ENCODE peak calls at places on chromosome 7, in five cellular contexts. K is IMR-90, G is HCT116, U is fibroblast of lung, T is endothelial cell of umbilical vein. H is an unnamed sample. For H3K4me1, the result is how much of the 10 kb centered on the place peaks cover.

GRCh38 chr7:81478664-81479063 is 291.2 kb downstream of the HGF start:
- DNase-seq in G (no peak), K (peak), U (no peak), T (no peak), H (no peak)

GRCh38 chr7:151520419-151521229 is 929 bp upstream of the RHEB start:
- DNase-seq in G (no peak), K (no peak), T (no peak), U (no peak), H (peak)

GRCh38 chr7:149147730-149148653 is 739 bp downstream of the ZNF398 start:
- DNase-seq in U (peak), K (peak), T (peak), G (no peak), H (peak)

GRCh38 chr7:36153571-36154097 is 580 bp downstream of the EEPD1 start:
- DNase-seq in U (no peak), K (no peak), T (no peak), G (no peak), H (no peak)

GRCh38 chr7:25856056-25856780 is 295.8 kb upstream of the NFE2L3 start:
- DNase-seq in U (no peak), T (no peak), G (no peak), K (peak), H (no peak)

GRCh38 chr7:27129729-27130539 is 623 bp downstream of the HOXA4 start:
- DNase-seq in T (peak), G (no peak), K (no peak), U (peak), H (peak)

GRCh38 chr7:135414850-135415439 is 95.0 kb downstream of the CNOT4 start:
- DNase-seq in U (peak), T (peak), G (peak), K (peak), H (no peak)

GRCh38 chr7:129947001-129947400 is 5.8 kb downstream of the UBE2H start:
- DNase-seq in K (no peak), U (peak), G (no peak), T (no peak), H (no peak)

GRCh38 chr7:81470084-81470723 is 299.6 kb downstream of the HGF start:
- DNase-seq in U (peak), G (peak), K (peak), T (peak), H (peak)

GRCh38 chr7:137755846-137756685 is 90.7 kb downstream of the DGKI start:
- DNase-seq in G (no peak), U (peak), T (no peak), K (peak), H (no peak)

GRCh38 chr7:144407266-144407931 is 3.9 kb upstream of the NOBOX start:
- DNase-seq in U (no peak), G (no peak), K (no peak), T (no peak), H (no peak)

GRCh38 chr7:116588641-116589594 is 64.1 kb downstream of the CAV1 start:
- DNase-seq in T (peak), U (peak), K (peak), G (peak), H (no peak)

GRCh38 chr7:72919256-72919775 is 5.6 kb upstream of the POM121 start:
- DNase-seq in K (no peak), G (no peak), T (no peak), U (no peak), H (no peak)

GRCh38 chr7:100825760-100826545 is 1.4 kb downstream of the EPHB4 start:
- DNase-seq in K (peak), U (peak), G (no peak), T (peak), H (no peak)

GRCh38 chr7:5001911-5002310 is 42.9 kb upstream of the MMD2 start:
- DNase-seq in T (no peak), G (no peak), K (no peak), U (no peak), H (no peak)

GRCh38 chr7:31253486-31253885 is 87.0 kb downstream of the NEUROD6 start:
- DNase-seq in U (no peak), T (no peak), G (no peak), K (no peak), H (no peak)

GRCh38 chr7:83579740-83580139 is 69.2 kb downstream of the SEMA3E start:
- DNase-seq in T (peak), G (no peak), K (peak), U (peak), H (no peak)

GRCh38 chr7:139897422-139898085 is 68.5 kb downstream of the TBXAS1 start:
- DNase-seq in U (no peak), T (no peak), K (no peak), G (no peak), H (no peak)

GRCh38 chr7:32357535-32358277 is 132.5 kb downstream of the LSM5 start:
- DNase-seq in T (no peak), U (no peak), G (peak), K (no peak), H (no peak)

GRCh38 chr7:4080013-4080412 is 602.1 kb upstream of the FOXK1 start:
- DNase-seq in K (no peak), U (no peak), G (no peak), T (no peak), H (no peak)

GRCh38 chr7:90701771-90702170 is 105.7 kb downstream of the CDK14 start:
- DNase-seq in G (no peak), U (no peak), T (no peak), K (no peak), H (no peak)

GRCh38 chr7:105713488-105714465 is 132.5 kb upstream of the EFCAB10 start:
- DNase-seq in G (no peak), K (no peak), U (no peak), T (no peak), H (no peak)

GRCh38 chr7:2941201-2941859 is 97.2 kb upstream of the GNA12 start:
- DNase-seq in U (no peak), K (no peak), T (no peak), G (no peak), H (peak)

GRCh38 chr7:157474685-157475084 is 137.9 kb downstream of the DNAJB6 start:
- DNase-seq in T (no peak), U (no peak), K (no peak), G (peak), H (no peak)

GRCh38 chr7:21943436-21943835 is 2.3 kb downstream of the CDCA7L start:
- DNase-seq in G (no peak), U (no peak), T (no peak), K (no peak), H (no peak)

GRCh38 chr7:134435161-134435920 is 23.6 kb downstream of the AKR1B1 start:
- DNase-seq in G (no peak), U (peak), K (peak), T (no peak), H (no peak)

GRCh38 chr7:88885131-88885530 is 89.6 kb upstream of the TEX47 start:
- DNase-seq in G (no peak), T (no peak), K (no peak), U (no peak), H (no peak)

GRCh38 chr7:87935373-87935706 is 1.3 kb downstream of the ADAM22 start:
- DNase-seq in T (no peak), K (no peak), G (no peak), U (no peak), H (no peak)

GRCh38 chr7:148084138-148084537 is 506.4 kb upstream of the C7orf33 start:
- DNase-seq in T (no peak), G (peak), U (peak), K (peak), H (no peak)

GRCh38 chr7:79713281-79713680 is 259.8 kb upstream of the MAGI2 start:
- DNase-seq in T (no peak), U (no peak), K (no peak), G (no peak), H (no peak)

GRCh38 chr7:39464350-39465054 is 101.7 kb upstream of the YAE1 start:
- DNase-seq in T (no peak), G (no peak), K (no peak), U (no peak), H (no peak)

GRCh38 chr7:85204496-85204895 is 17.6 kb upstream of the SEMA3D start:
- DNase-seq in U (no peak), G (no peak), T (no peak), K (no peak), H (no peak)

GRCh38 chr7:116271980-116272886 is 61.9 kb downstream of the TES start:
- DNase-seq in U (peak), K (peak), G (peak), T (peak), H (no peak)

GRCh38 chr7:121499526-121500123 is 103.5 kb upstream of the FAM3C start:
- DNase-seq in T (no peak), U (no peak), G (no peak), K (no peak), H (no peak)

GRCh38 chr7:26422761-26423160 is 131.1 kb downstream of the SNX10 start:
- DNase-seq in G (no peak), K (no peak), T (no peak), U (no peak), H (no peak)

GRCh38 chr7:2734084-2734601 is 46.1 kb downstream of the AMZ1 start:
- DNase-seq in G (no peak), U (no peak), K (no peak), T (no peak), H (no peak)

GRCh38 chr7:130069179-130069977 is 956 bp upstream of the KLHDC10 start:
- DNase-seq in K (no peak), G (no peak), U (no peak), T (no peak), H (no peak)

GRCh38 chr7:28041508-28042314 is 138.9 kb downstream of the JAZF1 start:
- DNase-seq in G (peak), U (peak), K (peak), T (no peak), H (no peak)

GRCh38 chr7:47185193-47185592 is 396.7 kb downstream of the TNS3 start:
- DNase-seq in G (no peak), U (no peak), T (no peak), K (no peak), H (no peak)
- H3K9ac ChIP-seq in G (no peak), U (no peak), T (no peak), K (no peak), H (no peak)

GRCh38 chr7:155844019-155844453 is 31.8 kb upstream of the SHH start:
- DNase-seq in U (no peak), T (no peak), K (no peak), G (no peak), H (peak)
- TF ChIP-seq CTCF in U (no peak), T (no peak), K (no peak), G (no peak), H (peak)

GRCh38 chr7:154794147-154794780 is 208.7 kb downstream of the PAXIP1 start:
- DNase-seq in K (no peak), U (no peak), T (no peak), G (no peak), H (peak)

GRCh38 chr7:154789404-154789803 is 213.5 kb downstream of the PAXIP1 start:
- DNase-seq in K (no peak), U (no peak), G (peak), T (no peak), H (no peak)

GRCh38 chr7:154792436-154793055 is 210.4 kb downstream of the PAXIP1 start:
- DNase-seq in G (no peak), T (no peak), U (no peak), K (no peak), H (no peak)

GRCh38 chr7:154795014-154795413 is 207.9 kb downstream of the PAXIP1 start:
- DNase-seq in K (no peak), G (no peak), U (no peak), T (no peak), H (no peak)

DNA sequence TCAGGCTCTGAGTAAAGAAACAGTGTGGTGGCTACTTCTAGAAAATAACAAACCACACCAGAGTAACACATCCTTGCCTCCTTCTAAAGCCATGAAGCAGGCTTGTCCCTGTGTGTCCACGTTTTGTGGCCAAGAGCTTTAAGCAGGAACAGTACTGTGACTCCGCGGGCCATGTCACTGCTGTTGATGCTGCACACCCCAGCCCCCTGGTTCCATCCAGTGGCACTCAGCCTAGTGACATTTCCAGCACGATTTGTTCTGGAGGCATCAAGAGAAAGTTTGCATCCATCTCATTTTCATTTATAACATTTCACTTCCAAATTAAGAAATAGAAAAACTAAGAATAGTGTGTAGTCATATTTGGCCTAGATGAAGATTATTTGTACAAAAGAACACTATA is 211.3 kb downstream of the PAXIP1 start:
- DNase-seq in G (no peak), K (no peak), U (no peak), T (no peak), H (no peak)
- H3K4me1 ChIP-seq in G (under half), K (under half), U (under half), T (under half), H (under half)

DNA sequence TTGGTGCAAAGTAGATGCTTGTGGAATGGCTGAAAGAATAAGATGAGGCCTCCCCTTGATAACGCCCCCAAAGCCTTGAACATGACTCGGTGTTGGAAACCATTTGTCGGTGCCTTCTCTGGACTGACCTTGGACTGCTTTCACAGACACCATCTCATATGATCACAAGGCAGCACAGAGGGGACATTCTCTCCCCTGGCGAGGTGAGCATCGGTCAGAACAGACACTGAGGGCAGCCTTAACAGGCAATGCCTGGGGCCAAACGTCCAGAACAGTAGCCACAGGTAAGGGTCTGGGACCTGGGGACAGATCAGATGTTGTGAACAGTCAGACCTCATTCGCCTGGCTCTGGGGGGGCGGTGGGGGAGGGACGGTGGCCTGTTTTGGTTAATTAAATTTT is 2.8 kb upstream of the TRRAP start:
- DNase-seq in T (no peak), G (no peak), K (no peak), U (no peak), H (no peak)
- H3K9ac ChIP-seq in T (no peak), G (no peak), K (no peak), U (no peak), H (no peak)

GRCh38 chr7:50339990-50340500 is 35.5 kb downstream of the IKZF1 start:
- DNase-seq in G (no peak), T (no peak), K (no peak), U (no peak), H (no peak)
- TF ChIP-seq CTCF in G (no peak), T (no peak), K (no peak), U (no peak), H (no peak)

GRCh38 chr7:94471604-94472003 is 38.0 kb upstream of the CASD1 start:
- DNase-seq in G (no peak), T (no peak), U (no peak), K (no peak), H (no peak)
- H3K4me1 ChIP-seq in G (under half), T (under half), U (under half), K (under half), H (under half)

GRCh38 chr7:102248456-102249395 is 37.9 kb upstream of the SH2B2 start:
- DNase-seq in U (no peak), T (no peak), G (no peak), K (no peak), H (peak)

GRCh38 chr7:102248081-102248455 is 38.6 kb upstream of the SH2B2 start:
- DNase-seq in U (no peak), K (no peak), G (no peak), T (no peak), H (peak)

GRCh38 chr7:102239206-102239820 is 47.4 kb upstream of the SH2B2 start:
- DNase-seq in T (no peak), G (no peak), U (no peak), K (no peak), H (peak)

DNA sequence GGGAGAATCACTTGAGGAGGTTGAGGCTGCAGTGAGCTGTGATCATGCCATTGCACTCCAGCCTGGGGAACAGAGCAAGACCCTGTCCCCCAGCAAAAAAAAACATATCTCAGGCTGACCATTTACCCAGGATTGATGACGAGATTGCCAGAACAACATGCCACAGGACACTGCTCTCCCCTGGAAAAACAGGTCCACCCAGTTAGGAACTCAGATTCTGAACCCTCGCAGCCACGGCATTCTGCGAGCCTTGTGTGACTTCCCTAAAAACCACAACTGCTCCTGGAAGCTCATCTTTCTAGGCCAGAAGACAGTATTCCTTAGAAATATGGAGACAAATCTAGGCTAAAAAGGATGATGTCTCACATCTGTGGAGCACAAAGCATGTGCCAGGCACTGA is 42.1 kb upstream of the SH2B2 start:
- DNase-seq in T (no peak), U (no peak), K (no peak), G (no peak), H (peak)
- H3K9ac ChIP-seq in T (no peak), U (no peak), K (no peak), G (no peak), H (no peak)

H was measured in kidney.